ENCODE peak calls at places on chromosomes 13 and 19, in six cellular contexts. M is ovary, W is stomach, D is endodermal cell, T is PC-3, Z is SK-N-SH. K is an unnamed sample.

GRCh38 chr13:24574847-24575246 is 62.3 kb upstream of the PARP4 start:
- DNase-seq in M (no peak), T (no peak), D (no peak), Z (no peak), W (no peak), K (no peak)

GRCh38 chr19:16969127-16969526 is 57.5 kb downstream of the CPAMD8 start:
- DNase-seq in D (no peak), Z (no peak), W (no peak), T (peak; percentile 63), M (no peak), K (no peak)

GRCh38 chr19:1837625-1838105 is 10.6 kb downstream of the REXO1 start:
- DNase-seq in Z (peak; percentile 95), W (peak; percentile 48), D (peak; percentile 93), T (peak; percentile 38), M (no peak), K (no peak)

GRCh38 chr19:12796146-12797071 is 5.1 kb downstream of the JUNB start:
- DNase-seq in Z (peak; percentile 77), W (peak; percentile 79), T (peak; percentile 94), M (peak; percentile 81), D (peak; percentile 94), K (peak; percentile 86)

GRCh38 chr19:51712461-51713081 is 11.2 kb downstream of the HAS1 start:
- DNase-seq in M (no peak), T (peak; percentile 85), Z (no peak), W (no peak), D (peak; percentile 85), K (no peak)

GRCh38 chr13:105118577-105118976 is 1416.9 kb downstream of the EFNB2 start:
- DNase-seq in M (no peak), T (no peak), D (no peak), Z (no peak), W (no peak), K (no peak)

GRCh38 chr19:9052894-9053293 is 34.0 kb upstream of the OR1M1 start:
- DNase-seq in Z (no peak), T (no peak), D (no peak), W (no peak), M (no peak), K (no peak)

GRCh38 chr13:114124921-114125320 is 7.5 kb downstream of the RASA3 start:
- DNase-seq in Z (no peak), M (no peak), D (no peak), W (no peak), T (peak; percentile 55), K (no peak)

GRCh38 chr13:50014404-50014803 is 840 bp upstream of the KCNRG start:
- DNase-seq in Z (no peak), M (no peak), W (no peak), T (no peak), D (no peak), K (no peak)

GRCh38 chr19:1748115-1748702 is 5.1 kb upstream of the ONECUT3 start:
- DNase-seq in W (peak; percentile 61), D (no peak), T (no peak), Z (no peak), M (no peak), K (no peak)

GRCh38 chr13:71115301-71115700 is 751.7 kb downstream of the DACH1 start:
- DNase-seq in Z (no peak), T (no peak), W (no peak), D (no peak), M (no peak), K (no peak)

GRCh38 chr19:33089061-33089460 is 8.1 kb downstream of the GPATCH1 start:
- DNase-seq in T (no peak), W (no peak), D (no peak), Z (no peak), M (no peak), K (no peak)

GRCh38 chr13:70457474-70457873 is 349.2 kb upstream of the KLHL1 start:
- DNase-seq in Z (no peak), M (no peak), D (no peak), W (no peak), T (peak; percentile 40), K (no peak)

GRCh38 chr13:97011446-97012131 is 17.3 kb upstream of the OXGR1 start:
- DNase-seq in M (no peak), D (no peak), W (no peak), T (no peak), Z (no peak), K (no peak)

GRCh38 chr13:37869756-37870488 is at the start of gene TRPC4:
- DNase-seq in D (peak; percentile 92), M (peak; percentile 61), W (peak; percentile 31), T (peak; percentile 54), Z (peak; percentile 33), K (peak; percentile 29)

GRCh38 chr13:37640499-37640898 is 41.9 kb upstream of the POSTN start:
- DNase-seq in T (peak; percentile 58), M (peak; percentile 17), W (no peak), Z (no peak), D (no peak), K (peak; percentile 18)

GRCh38 chr13:50320297-50320862 is 305.1 kb downstream of the KCNRG start:
- DNase-seq in D (no peak), M (no peak), T (peak; percentile 89), W (no peak), Z (no peak), K (no peak)

GRCh38 chr13:40084934-40085333 is 429.5 kb downstream of the COG6 start:
- DNase-seq in Z (no peak), T (no peak), M (no peak), D (no peak), W (no peak), K (no peak)

GRCh38 chr13:50484472-50485113 is 358.9 kb downstream of the DLEU7 start:
- DNase-seq in D (no peak), W (no peak), Z (no peak), T (no peak), M (no peak), K (peak; percentile 17)

DNA sequence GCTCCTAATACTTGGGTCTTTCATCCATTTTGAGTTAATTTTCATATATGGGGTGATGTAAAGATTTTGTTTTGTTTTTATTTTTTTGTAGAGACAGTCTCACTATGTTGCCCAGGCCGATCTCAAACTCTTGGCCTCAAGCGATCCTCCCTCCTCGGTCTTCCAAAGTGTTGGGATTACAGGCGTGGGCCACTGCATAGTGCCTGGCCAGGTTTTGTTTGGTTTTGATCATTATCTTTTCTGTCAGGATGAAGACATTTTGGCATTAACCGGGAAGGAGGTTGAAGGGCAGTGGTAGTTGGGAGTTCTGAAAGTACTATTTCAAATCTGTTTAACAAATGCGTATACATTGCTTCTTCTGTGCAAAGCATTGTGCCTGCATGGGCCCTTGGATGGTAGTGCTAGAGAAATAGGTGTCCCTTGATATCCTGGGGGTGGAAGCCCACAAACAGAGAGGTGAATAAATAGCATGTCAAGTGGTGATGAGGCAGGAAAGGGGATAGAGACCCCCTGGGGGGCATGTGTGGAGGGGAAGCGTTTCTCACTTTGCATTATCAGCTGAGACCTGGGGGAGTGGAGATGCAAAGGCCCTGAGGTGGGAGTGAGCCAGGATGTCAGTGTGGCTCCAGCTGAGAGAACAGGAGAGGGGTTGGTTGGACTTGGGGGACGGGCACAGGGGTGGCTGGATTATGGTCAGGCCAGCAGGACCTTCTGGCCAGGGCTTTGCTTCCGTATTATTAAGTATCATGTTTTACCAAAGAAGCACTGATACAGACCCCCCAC is 41.4 kb downstream of the GATAD2A start:
- DNase-seq in Z (no peak), M (no peak), D (peak; percentile 69), W (no peak), T (no peak), K (no peak)
- H3K4me1 ChIP-seq in Z (peaks cover 10% of the 10 kb centered on the region), M (peaks cover 7% of the 10 kb centered on the region), D (no peaks in the 10 kb centered on the region), W (peaks cover 74% of the 10 kb centered on the region), T (peaks cover 17% of the 10 kb centered on the region), K (no peaks in the 10 kb centered on the region)

GRCh38 chr19:58546131-58546530 is 2.3 kb downstream of the TRIM28 start:
- DNase-seq in Z (no peak), T (no peak), W (no peak), M (no peak), D (peak; percentile 50), K (no peak)
- H3K4me1 ChIP-seq in Z (peaks cover 20% of the 10 kb centered on the region), T (peaks cover 13% of the 10 kb centered on the region), W (peaks cover 47% of the 10 kb centered on the region), M (peaks cover 10% of the 10 kb centered on the region), D (peaks cover 4% of the 10 kb centered on the region), K (peaks cover 22% of the 10 kb centered on the region)

GRCh38 chr19:15284896-15285295 is 47.4 kb downstream of the BRD4 start:
- DNase-seq in Z (no peak), T (no peak), W (no peak), D (no peak), M (no peak), K (no peak)

GRCh38 chr19:15282311-15282705 is 50.0 kb downstream of the BRD4 start:
- DNase-seq in T (no peak), Z (no peak), M (no peak), W (no peak), D (no peak), K (no peak)

GRCh38 chr19:15283141-15283885 is 49.0 kb downstream of the BRD4 start:
- DNase-seq in D (no peak), Z (no peak), M (no peak), T (peak; percentile 28), W (no peak), K (no peak)

GRCh38 chr19:15285896-15286591 is 46.3 kb downstream of the BRD4 start:
- DNase-seq in Z (no peak), M (no peak), T (no peak), W (no peak), D (no peak), K (no peak)

GRCh38 chr19:15284091-15284490 is 48.2 kb downstream of the BRD4 start:
- DNase-seq in D (no peak), M (no peak), Z (no peak), W (no peak), T (no peak), K (no peak)
- H3K4me1 ChIP-seq in D (peaks cover 29% of the 10 kb centered on the region), M (peaks cover 68% of the 10 kb centered on the region), Z (peaks cover 91% of the 10 kb centered on the region), W (peaks cover 100% of the 10 kb centered on the region), T (peaks cover 37% of the 10 kb centered on the region), K (peaks cover 80% of the 10 kb centered on the region)

DNA sequence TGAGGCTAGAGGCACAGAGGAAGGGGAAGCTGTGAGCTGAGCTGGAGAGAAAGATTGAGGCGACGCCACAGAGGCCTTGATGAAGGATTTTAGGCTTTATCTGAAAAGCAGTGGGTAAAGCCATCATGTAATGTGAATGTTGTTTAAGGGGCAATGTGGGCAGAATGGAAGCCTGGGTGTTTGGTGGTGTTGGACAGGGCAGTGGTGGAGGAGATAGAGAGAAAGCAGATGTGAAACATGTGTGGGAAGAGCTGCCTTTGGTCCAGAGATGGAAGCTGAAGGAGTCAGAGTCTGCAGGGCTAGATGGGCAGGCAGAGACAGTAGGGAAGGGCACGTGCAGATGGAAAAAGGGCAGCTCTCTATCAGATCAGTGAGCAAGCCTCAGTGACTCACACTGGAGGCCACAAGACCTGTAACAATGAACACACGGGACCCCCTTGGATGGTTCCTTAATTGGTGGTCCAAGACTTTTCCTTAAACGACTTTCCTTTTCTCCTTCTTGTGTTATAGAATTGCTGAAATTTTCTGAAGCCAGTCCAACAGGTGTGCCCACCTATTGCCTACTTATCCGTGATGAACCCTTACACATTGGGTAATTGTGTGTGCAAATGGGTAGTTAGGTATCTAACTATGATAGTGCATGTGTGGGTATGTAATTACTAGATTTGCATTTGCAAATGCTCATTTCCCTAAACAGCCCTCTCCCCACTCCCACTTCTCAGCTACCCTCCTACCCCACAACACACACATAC is 21.7 kb downstream of the ZNF536 start:
- DNase-seq in W (no peak), Z (no peak), T (no peak), D (no peak), M (no peak), K (no peak)
- H3K4me1 ChIP-seq in W (no peaks in the 10 kb centered on the region), Z (no peaks in the 10 kb centered on the region), T (no peaks in the 10 kb centered on the region), D (no peaks in the 10 kb centered on the region), M (no peaks in the 10 kb centered on the region), K (no peaks in the 10 kb centered on the region)

GRCh38 chr19:46944918-46945628 is 74.6 kb upstream of the NPAS1 start:
- DNase-seq in M (peak; percentile 38), D (peak; percentile 84), T (no peak), Z (peak; percentile 34), W (no peak), K (peak; percentile 48)
- H3K4me1 ChIP-seq in M (peaks cover 8% of the 10 kb centered on the region), D (no peaks in the 10 kb centered on the region), T (peaks cover 2% of the 10 kb centered on the region), Z (peaks cover 4% of the 10 kb centered on the region), W (peaks cover 51% of the 10 kb centered on the region), K (peaks cover 22% of the 10 kb centered on the region)

K was measured in testis.